ENCODE peak calls at places on chromosomes 5 and 9, in five cellular contexts. F is SW 1271, X is WTC11, M is SHP77, W is T-helper 2 cell. C is an unnamed sample.

GRCh38 chr9:15244001-15244441 is 63.0 kb downstream of the TTC39B start:
- DNase-seq in X (no peak), M (no peak), W (no peak), F (no peak), C (no peak)

GRCh38 chr5:92944903-92945629 is 636.0 kb downstream of the NR2F1-AS1 start:
- DNase-seq in F (no peak), M (no peak), W (no peak), X (no peak), C (no peak)

GRCh38 chr5:116825486-116825885 is 250.9 kb upstream of the SEMA6A start:
- DNase-seq in M (no peak), W (no peak), X (no peak), F (no peak), C (no peak)

GRCh38 chr5:83124593-83124992 is 47.2 kb downstream of the XRCC4 start:
- DNase-seq in W (no peak), F (no peak), M (no peak), X (no peak), C (no peak)

GRCh38 chr9:133987455-133987800 is 4.7 kb downstream of the VAV2 start:
- DNase-seq in W (no peak), X (no peak), F (no peak), M (no peak), C (no peak)

GRCh38 chr9:89518466-89519392 is 20.8 kb upstream of the SEMA4D start:
- DNase-seq in W (no peak), X (no peak), F (no peak), M (no peak), C (no peak)

GRCh38 chr5:79800979-79801827 is 111.6 kb downstream of the CMYA5 start:
- DNase-seq in X (no peak), W (peak), M (no peak), F (peak), C (no peak)

GRCh38 chr5:162888268-162888667 is 549.1 kb upstream of the CCNG1 start:
- DNase-seq in F (no peak), W (no peak), M (no peak), X (no peak), C (no peak)

GRCh38 chr5:1526151-1526631 is 2.4 kb upstream of the LPCAT1 start:
- DNase-seq in X (peak), W (no peak), M (no peak), F (no peak), C (no peak)

GRCh38 chr5:31889131-31889561 is 250.2 kb downstream of the PDZD2 start:
- DNase-seq in M (no peak), W (no peak), X (no peak), F (no peak), C (no peak)

GRCh38 chr9:70924380-70924779 is 197.0 kb downstream of the TRPM3 start:
- DNase-seq in W (no peak), M (no peak), X (no peak), F (no peak), C (no peak)

GRCh38 chr5:170420809-170421412 is 31.7 kb upstream of the KCNMB1 start:
- DNase-seq in W (peak), X (peak), F (peak), M (peak), C (peak)

GRCh38 chr5:135271533-135272310 is 127.3 kb downstream of the MACROH2A1 start:
- DNase-seq in X (no peak), M (no peak), W (no peak), F (no peak), C (no peak)

GRCh38 chr5:144691936-144692335 is 521.3 kb downstream of the KCTD16 start:
- DNase-seq in W (no peak), F (no peak), M (no peak), X (no peak), C (no peak)

GRCh38 chr5:137252513-137252912 is 246.6 kb downstream of the SPOCK1 start:
- DNase-seq in F (no peak), W (no peak), M (no peak), X (no peak), C (no peak)

GRCh38 chr5:7878381-7878873 is 9.5 kb downstream of the MTRR start:
- DNase-seq in F (no peak), M (no peak), X (no peak), W (peak), C (no peak)

GRCh38 chr5:154285661-154286408 is 95.3 kb downstream of the GALNT10 start:
- DNase-seq in W (no peak), X (no peak), M (no peak), F (peak), C (no peak)

GRCh38 chr9:38432922-38433510 is 8.8 kb upstream of the IGFBPL1 start:
- DNase-seq in M (peak), W (peak), X (no peak), F (peak), C (peak)

GRCh38 chr9:75644649-75645048 is 245.8 kb upstream of the PCSK5 start:
- DNase-seq in W (no peak), X (no peak), F (no peak), M (peak), C (no peak)

GRCh38 chr5:169354263-169354662 is 53.3 kb upstream of the SLIT3 start:
- DNase-seq in X (no peak), F (peak), W (peak), M (no peak), C (no peak)

GRCh38 chr5:158807-159447 is 32.4 kb upstream of the LRRC14B start:
- DNase-seq in F (no peak), W (no peak), M (no peak), X (no peak), C (no peak)

GRCh38 chr5:126976520-126977172 is 53.7 kb downstream of the MARCHF3 start:
- DNase-seq in F (no peak), M (no peak), W (no peak), X (no peak), C (no peak)

GRCh38 chr9:4581031-4581760 is 80.9 kb upstream of the PLPP6 start:
- DNase-seq in F (no peak), M (no peak), W (no peak), X (no peak), C (no peak)

GRCh38 chr9:126516936-126517750 is 96.6 kb upstream of the LMX1B start:
- DNase-seq in M (no peak), W (peak), F (peak), X (peak), C (no peak)

GRCh38 chr9:638152-638551 is 203.3 kb upstream of the DMRT1 start:
- DNase-seq in M (no peak), F (no peak), X (no peak), W (peak), C (no peak)